ENCODE peak calls at places on chromosomes 12 and 14, in nine cellular contexts. Q is upper lobe of right lung, P is Caco-2, I is ovary, T is transverse colon, B is PC-3, U is A549, Y is left ventricle myocardium inferior, X is heart left ventricle. G is an unnamed sample. For H3K4me1, the result is how much of the 10 kb centered on the place peaks cover.

GRCh38 chr12:129325566-129325965 is 472.3 kb downstream of the GLT1D1 start:
- DNase-seq in Q (no peak), P (no peak), I (no peak), T (no peak), B (no peak), U (no peak), Y (no peak), X (no peak), G (no peak)

GRCh38 chr12:89707992-89708792 is 446 bp downstream of the ATP2B1 start:
- DNase-seq in Q (peak), P (peak), I (peak), T (peak), B (peak), U (peak), Y (peak), X (peak), G (peak)

GRCh38 chr12:3110579-3110978 is 33.4 kb downstream of the TSPAN9 start:
- DNase-seq in Q (no peak), P (no peak), I (no peak), T (no peak), B (no peak), U (no peak), Y (no peak), X (no peak), G (no peak)

GRCh38 chr12:114166360-114166759 is 200.2 kb upstream of the RBM19 start:
- DNase-seq in Q (no peak), P (peak), I (no peak), T (no peak), B (peak), U (peak), Y (no peak), X (peak), G (no peak)

GRCh38 chr12:123363385-123363742 is 1.3 kb downstream of the SBNO1 start:
- DNase-seq in Q (no peak), P (no peak), I (no peak), T (no peak), B (peak), U (peak), Y (no peak), X (no peak), G (no peak)

GRCh38 chr12:20450591-20450990 is 82.3 kb downstream of the PDE3A start:
- DNase-seq in Q (no peak), P (no peak), I (no peak), T (no peak), B (no peak), U (no peak), Y (no peak), X (no peak), G (no peak)

GRCh38 chr12:42638697-42639096 is 49.2 kb upstream of the PRICKLE1 start:
- DNase-seq in Q (no peak), P (no peak), I (no peak), T (no peak), B (no peak), U (no peak), Y (no peak), X (no peak), G (no peak)

GRCh38 chr14:104130974-104131651 is 7.3 kb upstream of the KIF26A start:
- DNase-seq in Q (peak), P (peak), I (peak), T (peak), B (peak), U (peak), Y (peak), X (peak), G (peak)

GRCh38 chr12:15336772-15337553 is 14.7 kb downstream of the PTPRO start:
- DNase-seq in Q (no peak), P (no peak), I (no peak), T (no peak), B (peak), U (no peak), Y (no peak), X (no peak), G (no peak)

GRCh38 chr14:89920041-89920440 is 34.5 kb downstream of the EFCAB11 start:
- DNase-seq in Q (no peak), P (no peak), I (no peak), T (no peak), B (no peak), U (no peak), Y (no peak), X (no peak), G (no peak)

GRCh38 chr12:80756875-80757274 is 40.2 kb downstream of the MYF5 start:
- DNase-seq in Q (no peak), P (no peak), I (no peak), T (no peak), B (no peak), U (no peak), Y (no peak), X (no peak), G (no peak)

GRCh38 chr12:121570467-121571283 is 10.1 kb downstream of the KDM2B start:
- DNase-seq in Q (no peak), P (no peak), I (no peak), T (no peak), B (no peak), U (no peak), Y (no peak), X (no peak), G (no peak)

GRCh38 chr12:4005851-4006400 is 132.7 kb upstream of the PARP11 start:
- DNase-seq in Q (no peak), P (no peak), I (no peak), T (no peak), B (no peak), U (no peak), Y (no peak), X (no peak), G (no peak)

GRCh38 chr12:131673519-131674265 is 37.2 kb upstream of the SFSWAP start:
- DNase-seq in Q (peak), P (no peak), I (no peak), T (no peak), B (peak), U (no peak), Y (no peak), X (no peak), G (no peak)

DNA sequence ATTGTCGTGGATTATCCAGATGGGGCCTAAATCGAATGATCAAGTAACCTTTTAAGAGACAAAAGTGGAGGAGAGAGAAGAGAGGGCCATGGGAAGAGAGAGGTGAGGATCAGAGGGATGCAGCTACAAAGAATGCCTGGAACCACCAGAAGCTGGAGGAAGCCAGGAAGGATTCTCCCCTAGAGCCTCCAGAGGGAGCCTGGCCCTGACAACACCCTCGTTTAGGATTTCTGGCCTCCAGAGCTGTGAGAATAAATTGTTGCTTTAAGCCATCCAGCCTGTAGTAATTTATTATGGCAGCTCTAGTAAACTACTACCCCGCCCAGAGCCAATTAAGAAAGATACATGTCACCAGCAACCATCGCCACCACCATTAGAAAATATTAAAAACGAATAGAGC is 46.2 kb upstream of the GSC start:
- DNase-seq in Q (no peak), P (no peak), I (no peak), T (no peak), B (no peak), U (no peak), Y (no peak), X (no peak), G (no peak)
- TF ChIP-seq CTCF in Q (no peak), P (no peak), I (no peak), T (peak), B (no peak), U (no peak), Y (no peak), X (no peak), G (peak)

GRCh38 chr12:118059645-118060275 is 1.2 kb downstream of the WSB2 start:
- DNase-seq in Q (no peak), P (no peak), I (no peak), T (no peak), B (peak), U (no peak), Y (no peak), X (no peak), G (no peak)

GRCh38 chr12:118061876-118062791 is 1.2 kb upstream of the WSB2 start:
- DNase-seq in Q (peak), P (peak), I (peak), T (peak), B (peak), U (peak), Y (peak), X (peak), G (peak)

GRCh38 chr12:118058881-118059644 is 1.9 kb downstream of the WSB2 start:
- DNase-seq in Q (no peak), P (no peak), I (no peak), T (no peak), B (peak), U (no peak), Y (no peak), X (no peak), G (no peak)

GRCh38 chr12:118061011-118061875 is at the start of gene WSB2:
- DNase-seq in Q (peak), P (peak), I (peak), T (peak), B (peak), U (peak), Y (peak), X (peak), G (peak)

DNA sequence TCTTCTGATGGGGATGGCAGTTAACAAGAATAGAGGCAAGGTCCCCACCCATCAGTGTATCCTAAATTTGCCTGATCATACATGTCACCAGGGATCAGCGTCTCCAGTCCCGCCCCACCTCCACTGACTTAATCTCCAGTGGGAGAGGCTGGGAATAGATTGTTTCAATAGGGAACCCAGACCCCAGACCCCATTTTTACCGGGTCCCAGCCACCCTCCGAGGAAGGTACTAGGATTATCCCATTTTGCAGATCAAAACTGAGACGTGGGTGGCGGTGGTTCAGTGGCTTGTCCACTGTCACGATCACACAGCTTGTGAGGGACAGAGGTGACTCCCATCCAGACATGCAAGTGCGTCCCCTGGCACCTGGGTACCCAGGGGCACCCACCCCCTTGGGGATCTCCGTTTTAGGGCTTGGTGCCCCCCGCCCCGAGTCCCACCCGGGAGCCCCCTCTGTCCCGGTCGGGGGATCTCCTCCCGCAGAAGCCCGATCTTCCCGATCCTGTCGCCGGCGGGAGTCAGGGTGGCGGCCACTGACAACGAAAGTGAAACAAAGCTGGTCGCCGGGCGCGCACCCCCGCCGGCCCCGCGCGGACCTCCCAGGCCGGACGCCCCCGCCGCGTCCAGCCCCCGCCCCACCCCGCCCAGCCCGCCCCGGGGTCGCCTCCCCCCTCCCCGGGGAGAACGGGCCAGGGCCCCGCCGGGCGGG is 523 bp downstream of the WSB2 start:
- DNase-seq in Q (peak), P (peak), I (peak), T (peak), B (peak), U (peak), Y (peak), X (peak), G (peak)
- H3K4me1 ChIP-seq in Q (under half), P (under half), I (under half), T (under half), B (under half), U (half or more), Y (half or more), X (half or more), G (half or more)

GRCh38 chr14:80403036-80403435 is 191.7 kb upstream of the DIO2 start:
- DNase-seq in Q (no peak), P (no peak), I (no peak), T (no peak), B (no peak), U (no peak), Y (no peak), X (no peak), G (no peak)
- H3K4me3 ChIP-seq in Q (no peak), P (no peak), I (no peak), T (no peak), B (no peak), U (no peak), Y (no peak), X (no peak), G (no peak)

GRCh38 chr14:24900281-24900868 is 149.6 kb downstream of the STXBP6 start:
- DNase-seq in Q (no peak), P (no peak), I (no peak), T (no peak), B (no peak), U (no peak), Y (no peak), X (no peak), G (no peak)

GRCh38 chr14:24894583-24895242 is 155.2 kb downstream of the STXBP6 start:
- DNase-seq in Q (no peak), P (no peak), I (no peak), T (no peak), B (no peak), U (no peak), Y (no peak), X (no peak), G (no peak)

GRCh38 chr14:24895622-24896021 is 154.3 kb downstream of the STXBP6 start:
- DNase-seq in Q (no peak), P (no peak), I (no peak), T (no peak), B (no peak), U (no peak), Y (no peak), X (no peak), G (no peak)

GRCh38 chr14:24895243-24895583 is 154.7 kb downstream of the STXBP6 start:
- DNase-seq in Q (no peak), P (no peak), I (no peak), T (no peak), B (no peak), U (no peak), Y (no peak), X (no peak), G (no peak)

GRCh38 chr14:24897793-24898192 is 152.2 kb downstream of the STXBP6 start:
- DNase-seq in Q (no peak), P (no peak), I (no peak), T (no peak), B (no peak), U (no peak), Y (no peak), X (no peak), G (no peak)
- TF ChIP-seq CTCF in Q (no peak), P (no peak), I (no peak), T (no peak), B (no peak), U (no peak), Y (no peak), X (no peak), G (no peak)

G was measured in body of pancreas.